ENCODE peak calls at places on chromosome 6, in ten cellular contexts. One of them, this sample, is unnamed.

GRCh38 chr6:143586557-143586956 is 75.0 kb upstream of the FUCA2 start:
- DNase-seq in MM.1S: no peak
- DNase-seq in CD8-positive, alpha-beta T cell: no peak
- DNase-seq in ovary: no peak
- DNase-seq in stomach: no peak
- DNase-seq in fibroblast of lung: no peak
- DNase-seq in vagina: no peak
- DNase-seq in PC-9: no peak
- DNase-seq in mammary epithelial cell: no peak
- DNase-seq in adrenal gland: no peak
- DNase-seq in this sample: no peak

GRCh38 chr6:87909849-87910248 is 137.8 kb upstream of the SPACA1 start:
- DNase-seq in CD8-positive, alpha-beta T cell: no peak
- DNase-seq in MM.1S: no peak
- DNase-seq in vagina: no peak
- DNase-seq in stomach: no peak
- DNase-seq in adrenal gland: peak
- DNase-seq in PC-9: no peak
- DNase-seq in mammary epithelial cell: peak
- DNase-seq in fibroblast of lung: peak
- DNase-seq in ovary: no peak
- DNase-seq in this sample: no peak

GRCh38 chr6:36116943-36117342 is 13.4 kb upstream of the MAPK13 start:
- DNase-seq in MM.1S: no peak
- DNase-seq in ovary: no peak
- DNase-seq in mammary epithelial cell: no peak
- DNase-seq in vagina: no peak
- DNase-seq in adrenal gland: no peak
- DNase-seq in fibroblast of lung: no peak
- DNase-seq in stomach: no peak
- DNase-seq in PC-9: no peak
- DNase-seq in CD8-positive, alpha-beta T cell: no peak
- DNase-seq in this sample: no peak

GRCh38 chr6:68256391-68256790 is 378.7 kb upstream of the ADGRB3 start:
- DNase-seq in fibroblast of lung: no peak
- DNase-seq in stomach: no peak
- DNase-seq in ovary: no peak
- DNase-seq in mammary epithelial cell: no peak
- DNase-seq in vagina: no peak
- DNase-seq in MM.1S: no peak
- DNase-seq in adrenal gland: no peak
- DNase-seq in PC-9: no peak
- DNase-seq in CD8-positive, alpha-beta T cell: no peak
- DNase-seq in this sample: no peak

GRCh38 chr6:79056226-79056625 is 21.8 kb downstream of the PHIP start:
- DNase-seq in ovary: no peak
- DNase-seq in adrenal gland: no peak
- DNase-seq in CD8-positive, alpha-beta T cell: no peak
- DNase-seq in stomach: no peak
- DNase-seq in MM.1S: no peak
- DNase-seq in fibroblast of lung: no peak
- DNase-seq in PC-9: no peak
- DNase-seq in mammary epithelial cell: no peak
- DNase-seq in vagina: no peak
- DNase-seq in this sample: no peak

GRCh38 chr6:1199981-1200637 is 111.8 kb upstream of the FOXQ1 start:
- DNase-seq in stomach: no peak
- DNase-seq in CD8-positive, alpha-beta T cell: no peak
- DNase-seq in adrenal gland: no peak
- DNase-seq in MM.1S: no peak
- DNase-seq in ovary: no peak
- DNase-seq in PC-9: no peak
- DNase-seq in mammary epithelial cell: no peak
- DNase-seq in fibroblast of lung: no peak
- DNase-seq in vagina: no peak
- DNase-seq in this sample: no peak

GRCh38 chr6:4608361-4609115 is 167.7 kb upstream of the CDYL start:
- DNase-seq in vagina: no peak
- DNase-seq in CD8-positive, alpha-beta T cell: no peak
- DNase-seq in PC-9: no peak
- DNase-seq in adrenal gland: peak
- DNase-seq in mammary epithelial cell: no peak
- DNase-seq in ovary: no peak
- DNase-seq in MM.1S: no peak
- DNase-seq in stomach: no peak
- DNase-seq in fibroblast of lung: no peak
- DNase-seq in this sample: no peak

GRCh38 chr6:163565140-163565539 is 150.6 kb downstream of the QKI start:
- DNase-seq in ovary: no peak
- DNase-seq in MM.1S: no peak
- DNase-seq in stomach: no peak
- DNase-seq in adrenal gland: no peak
- DNase-seq in vagina: no peak
- DNase-seq in CD8-positive, alpha-beta T cell: no peak
- DNase-seq in PC-9: no peak
- DNase-seq in mammary epithelial cell: no peak
- DNase-seq in fibroblast of lung: peak
- DNase-seq in this sample: no peak

GRCh38 chr6:156967852-156968251 is 190.7 kb downstream of the ARID1B start:
- DNase-seq in fibroblast of lung: no peak
- DNase-seq in mammary epithelial cell: no peak
- DNase-seq in vagina: no peak
- DNase-seq in MM.1S: no peak
- DNase-seq in ovary: no peak
- DNase-seq in adrenal gland: no peak
- DNase-seq in CD8-positive, alpha-beta T cell: no peak
- DNase-seq in stomach: no peak
- DNase-seq in PC-9: no peak
- DNase-seq in this sample: no peak

GRCh38 chr6:156969233-156969632 is 192.1 kb downstream of the ARID1B start:
- DNase-seq in MM.1S: no peak
- DNase-seq in stomach: no peak
- DNase-seq in mammary epithelial cell: no peak
- DNase-seq in ovary: no peak
- DNase-seq in adrenal gland: no peak
- DNase-seq in CD8-positive, alpha-beta T cell: no peak
- DNase-seq in vagina: no peak
- DNase-seq in fibroblast of lung: no peak
- DNase-seq in PC-9: no peak
- DNase-seq in this sample: no peak

GRCh38 chr6:156960525-156960924 is 183.3 kb downstream of the ARID1B start:
- DNase-seq in vagina: no peak
- DNase-seq in mammary epithelial cell: no peak
- DNase-seq in ovary: no peak
- DNase-seq in adrenal gland: no peak
- DNase-seq in fibroblast of lung: no peak
- DNase-seq in stomach: no peak
- DNase-seq in MM.1S: no peak
- DNase-seq in PC-9: no peak
- DNase-seq in CD8-positive, alpha-beta T cell: no peak
- DNase-seq in this sample: no peak

GRCh38 chr6:156961282-156961892 is 184.2 kb downstream of the ARID1B start:
- DNase-seq in PC-9: no peak
- DNase-seq in fibroblast of lung: no peak
- DNase-seq in CD8-positive, alpha-beta T cell: no peak
- DNase-seq in stomach: no peak
- DNase-seq in adrenal gland: no peak
- DNase-seq in mammary epithelial cell: no peak
- DNase-seq in MM.1S: no peak
- DNase-seq in ovary: no peak
- DNase-seq in vagina: no peak
- DNase-seq in this sample: no peak

GRCh38 chr6:156963712-156964700 is 186.8 kb downstream of the ARID1B start:
- DNase-seq in adrenal gland: peak
- DNase-seq in ovary: no peak
- DNase-seq in fibroblast of lung: peak
- DNase-seq in mammary epithelial cell: peak
- DNase-seq in PC-9: no peak
- DNase-seq in stomach: no peak
- DNase-seq in CD8-positive, alpha-beta T cell: no peak
- DNase-seq in vagina: no peak
- DNase-seq in MM.1S: peak
- DNase-seq in this sample: no peak
- H3K4me3 ChIP-seq in adrenal gland: no peak
- H3K4me3 ChIP-seq in ovary: no peak
- H3K4me3 ChIP-seq in fibroblast of lung: peak
- H3K4me3 ChIP-seq in mammary epithelial cell: no peak
- H3K4me3 ChIP-seq in PC-9: no peak
- H3K4me3 ChIP-seq in stomach: peak
- H3K4me3 ChIP-seq in CD8-positive, alpha-beta T cell: no peak
- H3K4me3 ChIP-seq in vagina: no peak
- H3K4me3 ChIP-seq in MM.1S: peak
- H3K4me3 ChIP-seq in this sample: peak

GRCh38 chr6:124688369-124688768 is 273.9 kb upstream of the RNF217 start:
- DNase-seq in vagina: no peak
- DNase-seq in mammary epithelial cell: no peak
- DNase-seq in CD8-positive, alpha-beta T cell: no peak
- DNase-seq in PC-9: no peak
- DNase-seq in stomach: no peak
- DNase-seq in fibroblast of lung: peak
- DNase-seq in MM.1S: no peak
- DNase-seq in ovary: no peak
- DNase-seq in adrenal gland: no peak
- DNase-seq in this sample: no peak
- H3K27ac ChIP-seq in vagina: no peak
- H3K27ac ChIP-seq in mammary epithelial cell: no peak
- H3K27ac ChIP-seq in CD8-positive, alpha-beta T cell: no peak
- H3K27ac ChIP-seq in PC-9: no peak
- H3K27ac ChIP-seq in stomach: no peak
- H3K27ac ChIP-seq in fibroblast of lung: no peak
- H3K27ac ChIP-seq in MM.1S: no peak
- H3K27ac ChIP-seq in ovary: no peak
- H3K27ac ChIP-seq in adrenal gland: no peak
- H3K27ac ChIP-seq in this sample: no peak

GRCh38 chr6:56765494-56765893 is 122.8 kb upstream of the DST start:
- DNase-seq in fibroblast of lung: no peak
- DNase-seq in adrenal gland: no peak
- DNase-seq in PC-9: no peak
- DNase-seq in CD8-positive, alpha-beta T cell: no peak
- DNase-seq in vagina: no peak
- DNase-seq in MM.1S: no peak
- DNase-seq in ovary: no peak
- DNase-seq in stomach: no peak
- DNase-seq in mammary epithelial cell: no peak
- DNase-seq in this sample: no peak

GRCh38 chr6:56760842-56761241 is 118.2 kb upstream of the DST start:
- DNase-seq in fibroblast of lung: no peak
- DNase-seq in MM.1S: no peak
- DNase-seq in vagina: no peak
- DNase-seq in mammary epithelial cell: peak
- DNase-seq in adrenal gland: no peak
- DNase-seq in PC-9: no peak
- DNase-seq in ovary: no peak
- DNase-seq in CD8-positive, alpha-beta T cell: no peak
- DNase-seq in stomach: no peak
- DNase-seq in this sample: no peak

GRCh38 chr6:56766139-56766805 is 123.6 kb upstream of the DST start:
- DNase-seq in adrenal gland: no peak
- DNase-seq in vagina: no peak
- DNase-seq in PC-9: no peak
- DNase-seq in mammary epithelial cell: no peak
- DNase-seq in CD8-positive, alpha-beta T cell: no peak
- DNase-seq in fibroblast of lung: no peak
- DNase-seq in MM.1S: no peak
- DNase-seq in ovary: no peak
- DNase-seq in stomach: no peak
- DNase-seq in this sample: no peak

GRCh38 chr6:56766806-56767178 is 124.1 kb upstream of the DST start:
- DNase-seq in PC-9: peak
- DNase-seq in MM.1S: peak
- DNase-seq in CD8-positive, alpha-beta T cell: no peak
- DNase-seq in vagina: no peak
- DNase-seq in ovary: no peak
- DNase-seq in mammary epithelial cell: peak
- DNase-seq in fibroblast of lung: peak
- DNase-seq in stomach: no peak
- DNase-seq in adrenal gland: no peak
- DNase-seq in this sample: peak

DNA sequence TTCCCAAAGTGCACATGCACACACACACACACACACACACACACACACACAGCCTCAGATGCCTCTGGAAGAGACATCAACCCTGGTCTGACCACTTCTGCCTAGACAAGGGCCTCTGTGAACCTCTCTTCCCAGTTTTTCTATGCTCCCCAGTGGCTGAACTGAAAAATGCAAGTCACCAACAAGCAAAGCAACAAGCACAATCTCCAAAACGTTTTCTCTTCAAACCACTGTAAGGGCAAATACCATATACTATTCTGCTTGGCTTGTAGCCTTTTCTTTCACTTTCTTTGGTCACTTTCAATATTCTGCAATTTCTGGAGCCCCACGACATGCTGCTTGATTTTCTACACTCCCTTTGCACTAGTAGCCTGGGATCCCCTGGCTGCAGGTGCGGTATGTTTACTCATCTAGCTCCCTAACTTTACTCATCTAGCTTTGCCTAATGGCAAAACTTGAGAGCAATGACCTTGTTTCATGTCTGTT is 121.4 kb upstream of the DST start:
- DNase-seq in mammary epithelial cell: peak
- DNase-seq in PC-9: peak
- DNase-seq in CD8-positive, alpha-beta T cell: no peak
- DNase-seq in MM.1S: peak
- DNase-seq in vagina: no peak
- DNase-seq in fibroblast of lung: peak
- DNase-seq in adrenal gland: peak
- DNase-seq in stomach: no peak
- DNase-seq in ovary: no peak
- DNase-seq in this sample: no peak
- TF ChIP-seq CTCF in mammary epithelial cell: peak
- TF ChIP-seq CTCF in PC-9: peak
- TF ChIP-seq CTCF in CD8-positive, alpha-beta T cell: no peak
- TF ChIP-seq CTCF in MM.1S: peak
- TF ChIP-seq CTCF in vagina: no peak
- TF ChIP-seq CTCF in fibroblast of lung: peak
- TF ChIP-seq CTCF in adrenal gland: peak
- TF ChIP-seq CTCF in stomach: no peak
- TF ChIP-seq CTCF in ovary: no peak
- TF ChIP-seq CTCF in this sample: peak

GRCh38 chr6:157517601-157518359 is 136.8 kb downstream of the ZDHHC14 start:
- DNase-seq in vagina: no peak
- DNase-seq in adrenal gland: no peak
- DNase-seq in PC-9: no peak
- DNase-seq in MM.1S: no peak
- DNase-seq in stomach: no peak
- DNase-seq in ovary: no peak
- DNase-seq in fibroblast of lung: no peak
- DNase-seq in mammary epithelial cell: no peak
- DNase-seq in CD8-positive, alpha-beta T cell: peak
- DNase-seq in this sample: no peak

GRCh38 chr6:157519255-157520116 is 138.5 kb downstream of the ZDHHC14 start:
- DNase-seq in stomach: no peak
- DNase-seq in CD8-positive, alpha-beta T cell: no peak
- DNase-seq in vagina: no peak
- DNase-seq in mammary epithelial cell: peak
- DNase-seq in PC-9: no peak
- DNase-seq in ovary: no peak
- DNase-seq in fibroblast of lung: no peak
- DNase-seq in adrenal gland: no peak
- DNase-seq in MM.1S: no peak
- DNase-seq in this sample: no peak

GRCh38 chr6:157520117-157520406 is 139.1 kb downstream of the ZDHHC14 start:
- DNase-seq in fibroblast of lung: no peak
- DNase-seq in ovary: no peak
- DNase-seq in CD8-positive, alpha-beta T cell: no peak
- DNase-seq in mammary epithelial cell: no peak
- DNase-seq in MM.1S: no peak
- DNase-seq in adrenal gland: no peak
- DNase-seq in PC-9: no peak
- DNase-seq in stomach: no peak
- DNase-seq in vagina: no peak
- DNase-seq in this sample: no peak

GRCh38 chr6:157516319-157517026 is 135.5 kb downstream of the ZDHHC14 start:
- DNase-seq in vagina: no peak
- DNase-seq in ovary: no peak
- DNase-seq in CD8-positive, alpha-beta T cell: peak
- DNase-seq in fibroblast of lung: no peak
- DNase-seq in PC-9: no peak
- DNase-seq in stomach: no peak
- DNase-seq in MM.1S: no peak
- DNase-seq in mammary epithelial cell: no peak
- DNase-seq in adrenal gland: no peak
- DNase-seq in this sample: no peak

GRCh38 chr6:157518399-157519250 is 137.6 kb downstream of the ZDHHC14 start:
- DNase-seq in adrenal gland: no peak
- DNase-seq in ovary: peak
- DNase-seq in MM.1S: no peak
- DNase-seq in fibroblast of lung: peak
- DNase-seq in PC-9: no peak
- DNase-seq in stomach: no peak
- DNase-seq in vagina: no peak
- DNase-seq in mammary epithelial cell: no peak
- DNase-seq in CD8-positive, alpha-beta T cell: no peak
- DNase-seq in this sample: no peak
- H3K4me3 ChIP-seq in adrenal gland: no peak
- H3K4me3 ChIP-seq in ovary: no peak
- H3K4me3 ChIP-seq in MM.1S: no peak
- H3K4me3 ChIP-seq in fibroblast of lung: no peak
- H3K4me3 ChIP-seq in PC-9: no peak
- H3K4me3 ChIP-seq in stomach: no peak
- H3K4me3 ChIP-seq in vagina: no peak
- H3K4me3 ChIP-seq in mammary epithelial cell: no peak
- H3K4me3 ChIP-seq in CD8-positive, alpha-beta T cell: no peak
- H3K4me3 ChIP-seq in this sample: no peak